ENCODE peak calls at places on chromosomes 2 and 18, in eight cellular contexts. H is activated T-helper 1 cell treated with Interleukin-2 at 50 U/mL for 16 hours; P is body of pancreas; W is H7; G is activated CD4-positive, alpha-beta T cell treated with anti-CD3 and anti-CD28 coated beads, Interleukin-2, amount 50 U/mL, for 1 hour; J is activated T-cell treated with anti-CD3 and anti-CD28 coated beads for 24 hours; E is HTR-8/SVneo; M is KBM-7. K is an unnamed sample.

GRCh38 chr18:46424898-46425297 is 232.1 kb downstream of the LOXHD1 start:
- DNase-seq in H (no peak), P (no peak), W (peak), G (no peak), J (no peak), E (peak), M (no peak), K (no peak)

GRCh38 chr2:53987336-53987921 is 16.6 kb upstream of the PSME4 start:
- DNase-seq in H (no peak), P (no peak), W (no peak), G (no peak), J (no peak), E (no peak), M (no peak), K (no peak)

GRCh38 chr2:33033524-33034150 is 86.9 kb downstream of the LTBP1 start:
- DNase-seq in H (no peak), P (no peak), W (peak), G (no peak), J (no peak), E (peak), M (peak), K (no peak)

GRCh38 chr2:234241656-234242445 is 191.3 kb downstream of the SPP2 start:
- DNase-seq in H (no peak), P (no peak), W (no peak), G (no peak), J (no peak), E (peak), M (no peak), K (no peak)

GRCh38 chr2:149205143-149205542 is 125.2 kb upstream of the LYPD6 start:
- DNase-seq in H (no peak), P (no peak), W (no peak), G (no peak), J (no peak), E (no peak), M (no peak), K (no peak)

GRCh38 chr2:205686231-205687017 is 4.1 kb downstream of the NRP2 start:
- DNase-seq in H (no peak), P (no peak), W (peak), G (no peak), J (no peak), E (no peak), M (peak), K (no peak)

GRCh38 chr2:110770696-110771425 is 38.5 kb downstream of the ACOXL start:
- DNase-seq in H (no peak), P (no peak), W (no peak), G (no peak), J (no peak), E (peak), M (no peak), K (no peak)

GRCh38 chr2:3223080-3223923 is 154.3 kb downstream of the EIPR1 start:
- DNase-seq in H (peak), P (no peak), W (no peak), G (peak), J (peak), E (no peak), M (peak), K (no peak)

GRCh38 chr2:111667542-111668273 is 216.3 kb downstream of the ANAPC1 start:
- DNase-seq in H (no peak), P (peak), W (no peak), G (no peak), J (no peak), E (peak), M (peak), K (no peak)

GRCh38 chr2:238860966-238861730 is 13.3 kb downstream of the TWIST2 start:
- DNase-seq in H (no peak), P (no peak), W (no peak), G (no peak), J (no peak), E (no peak), M (no peak), K (no peak)

GRCh38 chr2:178283519-178283918 is 89.2 kb downstream of the OSBPL6 start:
- DNase-seq in H (no peak), P (no peak), W (no peak), G (no peak), J (no peak), E (no peak), M (no peak), K (no peak)

GRCh38 chr2:46555011-46555410 is 75.6 kb downstream of the TMEM247 start:
- DNase-seq in H (no peak), P (no peak), W (peak), G (peak), J (no peak), E (no peak), M (no peak), K (no peak)

GRCh38 chr18:48402953-48403352 is 6.2 kb downstream of the ZBTB7C start:
- DNase-seq in H (no peak), P (no peak), W (no peak), G (no peak), J (no peak), E (no peak), M (no peak), K (no peak)

GRCh38 chr2:142058149-142058548 is 72.7 kb downstream of the LRP1B start:
- DNase-seq in H (no peak), P (no peak), W (no peak), G (no peak), J (no peak), E (no peak), M (no peak), K (no peak)

GRCh38 chr2:150376627-150377335 is 110.7 kb downstream of the RND3 start:
- DNase-seq in H (no peak), P (no peak), W (no peak), G (no peak), J (no peak), E (peak), M (no peak), K (no peak)